ENCODE peak calls at places on chromosomes 16 and 17, in eight cellular contexts. X, Q, V, Y, Z, U, B and T are unnamed samples.

GRCh38 chr16:68792465-68793324 is 50.6 kb upstream of the TANGO6 start:
- DNase-seq in X (no peak), Q (peak), V (peak), Y (no peak), Z (no peak), U (peak), B (peak), T (no peak)

GRCh38 chr16:26961459-26961858 is 105.3 kb upstream of the C16orf82 start:
- DNase-seq in X (no peak), Q (no peak), V (peak), Y (no peak), Z (no peak), U (no peak), B (no peak), T (no peak)

GRCh38 chr17:41439375-41439774 is 1.4 kb downstream of the KRT38 start:
- DNase-seq in X (no peak), Q (peak), V (no peak), Y (no peak), Z (no peak), U (no peak), B (peak), T (no peak)

GRCh38 chr16:20348365-20349185 is 3.9 kb downstream of the UMOD start:
- DNase-seq in X (no peak), Q (peak), V (no peak), Y (peak), Z (no peak), U (no peak), B (no peak), T (peak)

GRCh38 chr17:80104321-80104955 is 3.1 kb downstream of the GAA start:
- DNase-seq in X (peak), Q (peak), V (no peak), Y (peak), Z (no peak), U (peak), B (peak), T (no peak)

GRCh38 chr16:21116148-21116693 is 34.4 kb downstream of the DNAH3 start:
- DNase-seq in X (no peak), Q (peak), V (peak), Y (no peak), Z (no peak), U (no peak), B (no peak), T (no peak)

GRCh38 chr16:55257971-55258613 is 65.9 kb upstream of the IRX6 start:
- DNase-seq in X (peak), Q (peak), V (peak), Y (peak), Z (no peak), U (peak), B (peak), T (peak)

GRCh38 chr17:74964988-74965622 is 7.5 kb downstream of the HID1 start:
- DNase-seq in X (peak), Q (no peak), V (no peak), Y (no peak), Z (no peak), U (no peak), B (peak), T (no peak)

GRCh38 chr17:80981062-80981902 is 10.4 kb upstream of the CHMP6 start:
- DNase-seq in X (no peak), Q (no peak), V (no peak), Y (peak), Z (no peak), U (no peak), B (no peak), T (peak)

GRCh38 chr16:82506734-82507133 is 120.0 kb upstream of the CDH13 start:
- DNase-seq in X (no peak), Q (no peak), V (no peak), Y (no peak), Z (no peak), U (no peak), B (no peak), T (no peak)

GRCh38 chr17:47701603-47702002 is 7.6 kb downstream of the TBKBP1 start:
- DNase-seq in X (no peak), Q (no peak), V (no peak), Y (peak), Z (no peak), U (no peak), B (no peak), T (no peak)

DNA sequence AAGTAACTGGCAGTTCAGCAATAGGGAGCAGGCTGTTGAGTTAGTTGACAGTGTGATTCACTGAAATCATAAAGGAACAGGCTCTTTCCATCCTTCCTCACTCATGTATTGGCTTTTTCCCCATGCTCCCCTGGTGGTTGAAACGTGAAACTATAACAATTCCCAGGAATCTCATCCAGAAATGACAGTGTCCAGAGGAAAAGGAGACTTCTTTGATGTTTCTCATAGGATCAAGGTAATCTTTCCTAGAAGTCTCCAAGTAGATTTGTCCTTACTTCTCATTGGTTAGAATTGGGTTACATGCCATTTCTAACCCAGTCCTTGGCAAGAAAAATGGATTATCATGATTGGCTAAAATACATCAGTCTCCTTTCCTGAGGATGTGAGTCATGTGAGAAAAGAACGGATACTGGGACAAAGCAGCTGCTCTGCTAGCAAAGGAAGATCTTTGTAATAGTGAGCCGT is 14.4 kb downstream of the TTC19 start:
- DNase-seq in X (peak), Q (peak), V (no peak), Y (no peak), Z (no peak), U (peak), B (peak), T (no peak)
- TF ChIP-seq CTCF in X (peak), Q (peak), V (no peak), Y (peak), Z (peak), U (peak), B (peak), T (peak)

GRCh38 chr16:52451971-52452421 is 94.9 kb downstream of the TOX3 start:
- DNase-seq in X (no peak), Q (no peak), V (no peak), Y (no peak), Z (no peak), U (no peak), B (no peak), T (no peak)
- TF ChIP-seq CTCF in X (no peak), Q (no peak), V (no peak), Y (no peak), Z (no peak), U (no peak), B (no peak), T (no peak)

GRCh38 chr16:48054881-48055601 is 100.8 kb downstream of the ABCC12 start:
- DNase-seq in X (peak), Q (peak), V (peak), Y (peak), Z (no peak), U (peak), B (peak), T (peak)
- TF ChIP-seq CTCF in X (peak), Q (peak), V (peak), Y (peak), Z (peak), U (peak), B (peak), T (peak)

GRCh38 chr17:50779747-50780363 is 12.5 kb upstream of the ANKRD40CL start:
- DNase-seq in X (no peak), Q (no peak), V (no peak), Y (no peak), Z (no peak), U (no peak), B (no peak), T (no peak)
- TF ChIP-seq CTCF in X (no peak), Q (no peak), V (no peak), Y (no peak), Z (no peak), U (no peak), B (no peak), T (no peak)